ENCODE peak calls at places on chromosomes 4 and X, in five cellular contexts. W is HEK293T, O is HepG2, Q is HCT116, U is K562. S is an unnamed sample.

GRCh38 chr4:67546971-67547370 is 1.7 kb upstream of the CENPC start:
- DNase-seq in U (peak), Q (no peak), O (no peak), W (no peak), S (no peak)

GRCh38 chrX:9909254-9909653 is 57.9 kb upstream of the CLDN34 start:
- DNase-seq in Q (no peak), W (no peak), O (no peak), U (no peak), S (no peak)

GRCh38 chr4:111174331-111174730 is 551.5 kb upstream of the PITX2 start:
- DNase-seq in U (no peak), W (no peak), Q (no peak), O (no peak), S (no peak)

GRCh38 chr4:1369091-1369450 is 22.1 kb downstream of the UVSSA start:
- DNase-seq in W (no peak), O (no peak), Q (no peak), U (no peak), S (peak)

GRCh38 chr4:119238068-119238722 is 25.7 kb downstream of the USP53 start:
- DNase-seq in U (peak), O (no peak), W (no peak), Q (no peak), S (no peak)

GRCh38 chr4:134465417-134465816 is 263.8 kb upstream of the PABPC4L start:
- DNase-seq in U (no peak), W (no peak), Q (no peak), O (no peak), S (no peak)

GRCh38 chr4:169756971-169757574 is 671 bp downstream of the HPF1 start:
- DNase-seq in W (no peak), U (peak), O (peak), Q (no peak), S (no peak)

GRCh38 chr4:139660518-139661149 is 5.0 kb upstream of the MGST2 start:
- DNase-seq in Q (no peak), W (no peak), O (peak), U (no peak), S (no peak)

GRCh38 chrX:135632353-135632752 is 81.1 kb upstream of the CT45A1 start:
- DNase-seq in W (no peak), U (no peak), O (no peak), Q (no peak), S (no peak)

GRCh38 chr4:7418131-7418943 is 16.4 kb downstream of the PSAPL1 start:
- DNase-seq in W (no peak), O (no peak), Q (no peak), U (no peak), S (no peak)

GRCh38 chr4:14916554-14917304 is 85.6 kb upstream of the CPEB2 start:
- DNase-seq in O (peak), U (no peak), Q (peak), W (no peak), S (no peak)

GRCh38 chr4:98341309-98341708 is 80.1 kb downstream of the RAP1GDS1 start:
- DNase-seq in Q (no peak), W (peak), O (no peak), U (no peak), S (no peak)

GRCh38 chrX:40011483-40012038 is 86.2 kb downstream of the BCOR start:
- DNase-seq in Q (no peak), W (no peak), O (no peak), U (no peak), S (no peak)

GRCh38 chr4:188110741-188111458 is 1.5 kb upstream of the TRIML2 start:
- DNase-seq in O (no peak), Q (no peak), U (no peak), W (no peak), S (no peak)

GRCh38 chr4:110245567-110245966 is 47.2 kb upstream of the ELOVL6 start:
- DNase-seq in W (no peak), Q (no peak), O (no peak), U (peak), S (no peak)

GRCh38 chr4:72314869-72315268 is 254.2 kb downstream of the ADAMTS3 start:
- DNase-seq in U (no peak), W (no peak), Q (no peak), O (no peak), S (no peak)

GRCh38 chrX:130834149-130834548 is 68.9 kb downstream of the ENOX2 start:
- DNase-seq in W (no peak), U (no peak), O (no peak), Q (no peak), S (peak)

GRCh38 chr4:8649631-8650261 is 57.2 kb downstream of the CPZ start:
- DNase-seq in O (no peak), W (no peak), U (no peak), Q (no peak), S (no peak)

GRCh38 chrX:153967536-153968214 is 3.9 kb downstream of the HCFC1 start:
- DNase-seq in W (no peak), Q (no peak), U (no peak), O (no peak), S (no peak)

GRCh38 chr4:148737071-148737470 is 294.9 kb upstream of the NR3C2 start:
- DNase-seq in O (no peak), W (no peak), Q (no peak), U (no peak), S (no peak)

GRCh38 chrX:47145408-47146120 is 543 bp downstream of the RBM10 start:
- DNase-seq in W (no peak), Q (no peak), O (no peak), U (peak), S (no peak)
- TF ChIP-seq SP1 in W (no peak), Q (no peak), O (no peak), U (no peak), S (no peak)

GRCh38 chr4:105679186-105679585 is 29.3 kb downstream of the INTS12 start:
- DNase-seq in U (no peak), O (no peak), W (no peak), Q (no peak), S (no peak)

GRCh38 chr4:105677689-105678088 is 30.8 kb downstream of the INTS12 start:
- DNase-seq in U (no peak), O (no peak), W (no peak), Q (no peak), S (no peak)

GRCh38 chr4:105686571-105686970 is 21.9 kb downstream of the INTS12 start:
- DNase-seq in O (no peak), W (no peak), U (no peak), Q (no peak), S (no peak)

GRCh38 chr4:105683038-105683437 is 25.5 kb downstream of the INTS12 start:
- DNase-seq in W (no peak), O (no peak), Q (no peak), U (no peak), S (no peak)
- TF ChIP-seq SP1 in W (no peak), O (no peak), Q (no peak), U (no peak), S (no peak)

GRCh38 chr4:137274404-137274803 is 257.9 kb downstream of the PCDH18 start:
- DNase-seq in Q (no peak), U (no peak), W (no peak), O (no peak), S (no peak)
- TF ChIP-seq SP1 in Q (no peak), U (no peak), W (no peak), O (no peak), S (no peak)

GRCh38 chr4:56790566-56791175 is 30.8 kb downstream of the SPINK2 start:
- DNase-seq in U (no peak), O (no peak), Q (no peak), W (no peak), S (no peak)
- TF ChIP-seq SP1 in U (no peak), O (no peak), Q (no peak), W (no peak), S (no peak)

GRCh38 chr4:37383579-37384229 is 139.2 kb downstream of the NWD2 start:
- DNase-seq in O (peak), W (peak), U (peak), Q (peak), S (no peak)
- TF ChIP-seq SP1 in O (no peak), W (no peak), U (no peak), Q (no peak), S (no peak)

S was measured in WTC11.